ENCODE peak calls at places on chromosomes 13 and 19, in eight cellular contexts. Q, T, Z, G, K, H, D and S are unnamed samples.

GRCh38 chr19:13154241-13154778 is 4.1 kb downstream of the IER2 start:
- DNase-seq in Q (no peak), T (peak; percentile 86), Z (peak; percentile 94), G (peak; percentile 57), K (peak; percentile 85), H (peak; percentile 92), D (peak; percentile 98), S (peak; percentile 97)

GRCh38 chr19:34172661-34173144 is 399 bp downstream of the LSM14A start:
- DNase-seq in Q (no peak), T (no peak), Z (no peak), G (peak; percentile 70), K (peak; percentile 30), H (no peak), D (no peak), S (peak; percentile 32)

GRCh38 chr13:90272356-90272755 is 1075.1 kb upstream of the MIR17HG start:
- DNase-seq in Q (no peak), T (no peak), Z (no peak), G (no peak), K (no peak), H (no peak), D (no peak), S (no peak)

GRCh38 chr13:81540777-81541176 is 1199.9 kb upstream of the SPRY2 start:
- DNase-seq in Q (no peak), T (no peak), Z (no peak), G (peak; percentile 1), K (no peak), H (no peak), D (no peak), S (no peak)

GRCh38 chr19:46887240-46887782 is 26.5 kb downstream of the ARHGAP35 start:
- DNase-seq in Q (no peak), T (no peak), Z (no peak), G (no peak), K (no peak), H (no peak), D (no peak), S (no peak)

GRCh38 chr13:48194392-48194754 is 38.6 kb upstream of the ITM2B start:
- DNase-seq in Q (no peak), T (no peak), Z (no peak), G (no peak), K (no peak), H (no peak), D (no peak), S (no peak)

GRCh38 chr13:108855737-108856387 is 226.5 kb downstream of the MYO16 start:
- DNase-seq in Q (no peak), T (no peak), Z (no peak), G (no peak), K (no peak), H (no peak), D (no peak), S (no peak)

GRCh38 chr19:55543567-55543966 is 1.8 kb downstream of the SBK3 start:
- DNase-seq in Q (no peak), T (no peak), Z (no peak), G (no peak), K (no peak), H (no peak), D (no peak), S (no peak)

GRCh38 chr19:13024126-13024957 is 29.1 kb downstream of the NFIX start:
- DNase-seq in Q (no peak), T (no peak), Z (peak; percentile 72), G (no peak), K (no peak), H (no peak), D (no peak), S (no peak)

GRCh38 chr19:325173-325936 is 19.2 kb downstream of the MIER2 start:
- DNase-seq in Q (no peak), T (no peak), Z (no peak), G (no peak), K (no peak), H (no peak), D (no peak), S (no peak)

GRCh38 chr19:29478578-29479565 is 46.9 kb upstream of the VSTM2B start:
- DNase-seq in Q (no peak), T (no peak), Z (no peak), G (peak; percentile 58), K (no peak), H (no peak), D (no peak), S (no peak)

GRCh38 chr19:46970815-46971214 is 48.8 kb upstream of the NPAS1 start:
- DNase-seq in Q (no peak), T (no peak), Z (peak; percentile 86), G (no peak), K (no peak), H (no peak), D (no peak), S (no peak)

GRCh38 chr19:35458821-35459391 is 10.8 kb downstream of the FFAR2 start:
- DNase-seq in Q (no peak), T (no peak), Z (no peak), G (no peak), K (peak; percentile 68), H (no peak), D (no peak), S (no peak)

GRCh38 chr19:38425810-38426466 is at the start of gene RASGRP4:
- DNase-seq in Q (no peak), T (no peak), Z (peak; percentile 66), G (no peak), K (peak; percentile 44), H (no peak), D (no peak), S (no peak)

GRCh38 chr13:94301487-94301886 is 178.0 kb downstream of the DCT start:
- DNase-seq in Q (no peak), T (no peak), Z (no peak), G (no peak), K (no peak), H (no peak), D (no peak), S (no peak)

GRCh38 chr13:23673354-23673753 is 103.1 kb downstream of the TNFRSF19 start:
- DNase-seq in Q (no peak), T (peak; percentile 95), Z (no peak), G (no peak), K (no peak), H (no peak), D (no peak), S (no peak)

GRCh38 chr13:36891752-36892151 is 28.3 kb downstream of the SMAD9 start:
- DNase-seq in Q (no peak), T (peak; percentile 16), Z (no peak), G (no peak), K (no peak), H (no peak), D (no peak), S (no peak)

GRCh38 chr13:46122304-46122703 is 17.5 kb upstream of the CPB2 start:
- DNase-seq in Q (no peak), T (no peak), Z (no peak), G (no peak), K (no peak), H (no peak), D (no peak), S (no peak)

GRCh38 chr13:111860161-111860560 is 206.8 kb upstream of the SOX1 start:
- DNase-seq in Q (no peak), T (no peak), Z (no peak), G (no peak), K (no peak), H (no peak), D (no peak), S (no peak)

GRCh38 chr13:32011971-32012370 is 19.6 kb upstream of the FRY start:
- DNase-seq in Q (no peak), T (no peak), Z (no peak), G (no peak), K (no peak), H (no peak), D (no peak), S (no peak)

GRCh38 chr13:41137951-41138350 is 5.3 kb upstream of the KBTBD6 start:
- DNase-seq in Q (peak; percentile 84), T (peak; percentile 8), Z (no peak), G (no peak), K (no peak), H (no peak), D (no peak), S (no peak)

GRCh38 chr19:24033962-24034342 is 53.0 kb upstream of the ZNF254 start:
- DNase-seq in Q (no peak), T (peak; percentile 21), Z (peak; percentile 60), G (peak; percentile 45), K (peak; percentile 37), H (peak; percentile 11), D (peak; percentile 71), S (peak; percentile 70)

GRCh38 chr19:24029941-24030636 is 56.9 kb upstream of the ZNF254 start:
- DNase-seq in Q (no peak), T (no peak), Z (no peak), G (no peak), K (no peak), H (no peak), D (no peak), S (no peak)

GRCh38 chr19:24033308-24033961 is 53.6 kb upstream of the ZNF254 start:
- DNase-seq in Q (no peak), T (peak; percentile 76), Z (peak; percentile 91), G (peak; percentile 94), K (peak; percentile 90), H (peak; percentile 84), D (peak; percentile 94), S (peak; percentile 94)

GRCh38 chr19:24032651-24033050 is 54.3 kb upstream of the ZNF254 start:
- DNase-seq in Q (no peak), T (no peak), Z (no peak), G (no peak), K (no peak), H (no peak), D (peak; percentile 58), S (no peak)
- H3K4me3 ChIP-seq in Q (no peak overlapping the region), T (no peak overlapping the region), Z (peak overlapping the region; percentile 84), G (peak overlapping the region; percentile 70), K (peak overlapping the region; percentile 89), H (peak overlapping the region; percentile 90), D (peak overlapping the region; percentile 77), S (peak overlapping the region; percentile 62)

DNA sequence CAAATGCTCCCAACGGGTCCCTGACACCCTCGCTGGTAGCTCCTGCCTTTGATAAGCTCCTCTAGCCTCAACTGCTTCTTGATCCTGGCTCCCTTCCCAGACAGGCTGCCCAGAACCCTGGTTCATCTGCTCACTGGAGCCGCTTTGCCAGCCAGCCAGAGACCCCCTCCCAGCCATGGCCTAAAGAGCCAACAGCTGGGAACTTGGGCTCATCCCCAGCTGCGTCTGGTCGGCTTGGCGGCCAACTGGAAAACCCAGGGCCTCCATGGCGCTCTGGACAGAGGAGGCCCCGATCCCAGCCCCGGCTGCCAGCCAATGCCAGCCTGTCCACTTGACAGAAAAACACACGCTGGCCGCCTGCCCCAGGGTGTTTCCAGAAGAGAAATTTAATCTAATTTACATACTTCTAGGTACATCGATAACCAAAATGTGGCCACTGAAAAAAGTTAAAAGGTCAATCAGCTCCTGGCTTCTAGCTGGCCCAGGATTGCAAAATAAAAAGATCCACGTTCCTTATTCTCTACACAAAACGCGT is 3.0 kb upstream of the AKAP8L start:
- DNase-seq in Q (no peak), T (no peak), Z (peak; percentile 72), G (peak; percentile 88), K (no peak), H (no peak), D (no peak), S (no peak)
- H3K27ac ChIP-seq in Q (no peak overlapping the region), T (peak overlapping the region; percentile 65), Z (peak overlapping the region; percentile 75), G (peak overlapping the region; percentile 94), K (no peak overlapping the region), H (no peak overlapping the region), D (peak overlapping the region; percentile 28), S (no peak overlapping the region)

GRCh38 chr13:51251480-51251879 is 29.3 kb downstream of the FAM124A start:
- DNase-seq in Q (no peak), T (no peak), Z (no peak), G (no peak), K (no peak), H (no peak), D (no peak), S (no peak)
- TF ChIP-seq CTCF in Q (no peak), T (no peak), Z (no peak), G (no peak), K (no peak), H (no peak), D (no peak), S (no peak)

GRCh38 chr19:11195169-11195568 is 2.2 kb downstream of the KANK2 start:
- DNase-seq in Q (no peak), T (no peak), Z (peak; percentile 66), G (no peak), K (no peak), H (no peak), D (no peak), S (no peak)
- H3K4me3 ChIP-seq in Q (no peak overlapping the region), T (peak overlapping the region; percentile 96), Z (peak overlapping the region; percentile 76), G (peak overlapping the region; percentile 2), K (peak overlapping the region; percentile 35), H (peak overlapping the region; percentile 26), D (peak overlapping the region; percentile 99), S (peak overlapping the region; percentile 93)